ENCODE peak calls at places on chromosomes 16 and 17, in six cellular contexts. M, S, G, F, K and U are unnamed samples.

GRCh38 chr17:17084317-17084835 is 42.1 kb downstream of the MPRIP start:
- DNase-seq in M (no peak), S (no peak), G (no peak), F (no peak), K (no peak), U (no peak)

GRCh38 chr17:46782250-46782953 is 36.1 kb downstream of the WNT3 start:
- DNase-seq in M (peak; percentile 67), S (no peak), G (no peak), F (peak; percentile 52), K (no peak), U (no peak)

GRCh38 chr17:50546701-50547034 is 306 bp upstream of the SPATA20 start:
- DNase-seq in M (no peak), S (no peak), G (no peak), F (no peak), K (no peak), U (no peak)

GRCh38 chr16:3256146-3256875 is at the start of gene MEFV:
- DNase-seq in M (no peak), S (no peak), G (no peak), F (no peak), K (no peak), U (no peak)

GRCh38 chr17:81494984-81495383 is 17.6 kb downstream of the ACTG1 start:
- DNase-seq in M (peak; percentile 61), S (no peak), G (no peak), F (no peak), K (no peak), U (no peak)

GRCh38 chr17:68351395-68351794 is 60.1 kb downstream of the ARSG start:
- DNase-seq in M (peak; percentile 37), S (peak; percentile 21), G (no peak), F (no peak), K (peak; percentile 20), U (no peak)

GRCh38 chr17:81685108-81685507 is 1.3 kb downstream of the HGS start:
- DNase-seq in M (no peak), S (peak; percentile 64), G (no peak), F (peak; percentile 60), K (no peak), U (peak; percentile 53)

GRCh38 chr16:81518439-81518757 is 73.8 kb downstream of the CMIP start:
- DNase-seq in M (no peak), S (no peak), G (no peak), F (no peak), K (no peak), U (no peak)

GRCh38 chr16:57423152-57423551 is 18.6 kb downstream of the CCL17 start:
- DNase-seq in M (no peak), S (no peak), G (no peak), F (no peak), K (no peak), U (no peak)

GRCh38 chr17:35023538-35023937 is 40.0 kb downstream of the RFFL start:
- DNase-seq in M (no peak), S (no peak), G (no peak), F (no peak), K (no peak), U (no peak)

DNA sequence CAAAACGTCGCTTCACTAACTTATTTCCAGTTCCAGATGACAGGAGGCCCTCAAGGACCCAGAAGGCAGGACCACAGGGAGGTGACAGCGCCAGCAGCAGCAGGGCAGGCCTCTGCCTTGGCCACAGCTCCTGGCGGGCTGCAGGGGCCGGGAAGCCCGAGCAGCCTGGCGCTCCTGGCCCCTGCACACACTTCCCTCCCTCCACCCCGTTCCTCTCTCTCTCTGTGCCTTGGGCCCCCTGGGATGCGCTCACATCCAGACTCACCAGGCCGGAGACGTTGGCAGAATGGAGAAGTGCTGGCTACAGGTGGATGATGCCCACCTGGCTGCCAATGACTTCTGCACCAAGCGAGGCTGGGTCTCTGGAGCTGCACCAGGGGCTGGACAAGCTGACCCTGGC is 12.7 kb downstream of the ZNF594 start:
- DNase-seq in M (no peak), S (no peak), G (no peak), F (no peak), K (no peak), U (no peak)
- H3K9me3 ChIP-seq in M (peaks cover 96% of the 10 kb centered on the region), S (peaks cover 92% of the 10 kb centered on the region), G (peaks cover 23% of the 10 kb centered on the region), F (peaks cover 66% of the 10 kb centered on the region), K (peaks cover 3% of the 10 kb centered on the region), U (peaks cover 25% of the 10 kb centered on the region)

DNA sequence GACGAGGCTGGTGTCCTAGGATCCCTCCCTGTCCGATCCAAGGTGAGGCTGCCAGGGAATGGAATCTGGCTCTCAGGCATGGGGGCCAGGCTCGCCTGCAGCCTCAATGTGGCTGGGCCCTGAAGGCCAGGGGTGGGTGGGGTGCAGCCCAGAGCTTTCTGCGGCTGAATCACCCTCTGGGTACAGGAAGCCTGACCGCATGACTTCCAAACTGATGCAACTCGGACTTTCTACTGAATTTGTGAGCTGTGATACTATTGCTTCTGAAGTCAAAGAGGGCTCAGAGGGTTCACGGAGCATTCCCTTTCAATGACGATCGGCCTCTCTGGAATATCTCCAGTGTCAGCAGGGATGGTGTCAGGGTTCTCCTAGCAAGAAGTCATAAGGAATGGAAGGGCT is 123.7 kb downstream of the METRNL start:
- DNase-seq in M (no peak), S (peak; percentile 94), G (peak; percentile 58), F (no peak), K (peak; percentile 61), U (no peak)
- H3K9me3 ChIP-seq in M (no peaks in the 10 kb centered on the region), S (no peaks in the 10 kb centered on the region), G (no peaks in the 10 kb centered on the region), F (no peaks in the 10 kb centered on the region), K (no peaks in the 10 kb centered on the region), U (no peaks in the 10 kb centered on the region)

GRCh38 chr16:59048876-59049275 is 314.8 kb upstream of the GOT2 start:
- DNase-seq in M (no peak), S (no peak), G (no peak), F (no peak), K (no peak), U (no peak)
- H3K9me3 ChIP-seq in M (no peaks in the 10 kb centered on the region), S (no peaks in the 10 kb centered on the region), G (no peaks in the 10 kb centered on the region), F (no peaks in the 10 kb centered on the region), K (no peaks in the 10 kb centered on the region), U (no peaks in the 10 kb centered on the region)

GRCh38 chr17:11384131-11384530 is 143.1 kb downstream of the SHISA6 start:
- DNase-seq in M (no peak), S (no peak), G (no peak), F (no peak), K (no peak), U (no peak)

GRCh38 chr17:11383157-11383556 is 142.1 kb downstream of the SHISA6 start:
- DNase-seq in M (no peak), S (no peak), G (no peak), F (no peak), K (no peak), U (no peak)

GRCh38 chr17:11389583-11389982 is 148.6 kb downstream of the SHISA6 start:
- DNase-seq in M (no peak), S (no peak), G (no peak), F (no peak), K (no peak), U (no peak)

GRCh38 chr17:11391134-11391533 is 150.1 kb downstream of the SHISA6 start:
- DNase-seq in M (no peak), S (no peak), G (peak; percentile 28), F (no peak), K (no peak), U (no peak)

GRCh38 chr17:11388061-11388460 is 147.0 kb downstream of the SHISA6 start:
- DNase-seq in M (no peak), S (no peak), G (no peak), F (no peak), K (no peak), U (no peak)
- H3K9me3 ChIP-seq in M (no peaks in the 10 kb centered on the region), S (peaks cover 13% of the 10 kb centered on the region), G (no peaks in the 10 kb centered on the region), F (no peaks in the 10 kb centered on the region), K (no peaks in the 10 kb centered on the region), U (peaks cover 3% of the 10 kb centered on the region)

DNA sequence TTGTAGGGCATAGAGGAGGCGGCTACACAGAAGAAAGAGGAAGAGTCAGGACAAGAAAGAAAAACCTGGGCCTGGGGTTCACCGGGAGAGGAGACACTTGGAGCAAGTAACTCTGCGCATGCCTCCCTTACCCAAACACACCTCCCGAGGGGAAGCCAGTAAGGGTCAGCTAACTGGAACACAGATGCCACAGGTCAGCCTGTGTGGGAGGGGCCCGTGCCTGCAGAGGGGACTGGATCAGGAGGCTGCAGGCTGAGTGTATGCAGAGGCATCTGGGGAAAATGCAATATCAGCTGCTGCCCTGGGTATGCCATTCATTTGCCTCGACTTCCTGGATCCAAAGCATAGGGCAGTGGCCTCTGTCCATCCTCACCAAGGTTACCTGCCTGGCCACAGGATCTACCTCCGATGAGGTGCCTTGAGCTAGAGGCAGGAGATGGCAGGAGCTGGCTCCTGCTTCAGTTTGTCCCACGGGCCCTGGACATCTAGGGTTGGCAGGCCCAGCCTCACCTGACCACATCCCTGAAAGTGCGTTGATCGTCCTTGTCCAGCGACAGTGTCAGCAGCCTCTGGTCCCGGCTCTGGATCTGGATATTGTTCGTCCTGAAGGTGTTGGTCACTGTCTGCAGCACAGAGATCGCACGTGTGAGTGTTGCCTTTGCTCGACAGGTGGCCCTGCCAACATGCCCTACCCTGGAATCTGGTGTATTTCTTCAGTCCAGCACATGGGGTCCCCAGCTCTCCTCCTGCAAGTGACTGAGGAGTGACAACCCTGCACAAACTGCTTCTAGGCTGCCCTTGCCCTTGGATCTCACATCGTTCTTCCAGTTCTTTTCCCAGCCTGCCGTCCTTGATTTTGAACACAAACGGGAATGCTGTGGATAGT is 4.6 kb upstream of the MFSD6L start:
- DNase-seq in M (peak; percentile 32), S (no peak), G (no peak), F (no peak), K (no peak), U (no peak)
- H3K9me3 ChIP-seq in M (peaks cover 6% of the 10 kb centered on the region), S (peaks cover 14% of the 10 kb centered on the region), G (no peaks in the 10 kb centered on the region), F (no peaks in the 10 kb centered on the region), K (no peaks in the 10 kb centered on the region), U (no peaks in the 10 kb centered on the region)

DNA sequence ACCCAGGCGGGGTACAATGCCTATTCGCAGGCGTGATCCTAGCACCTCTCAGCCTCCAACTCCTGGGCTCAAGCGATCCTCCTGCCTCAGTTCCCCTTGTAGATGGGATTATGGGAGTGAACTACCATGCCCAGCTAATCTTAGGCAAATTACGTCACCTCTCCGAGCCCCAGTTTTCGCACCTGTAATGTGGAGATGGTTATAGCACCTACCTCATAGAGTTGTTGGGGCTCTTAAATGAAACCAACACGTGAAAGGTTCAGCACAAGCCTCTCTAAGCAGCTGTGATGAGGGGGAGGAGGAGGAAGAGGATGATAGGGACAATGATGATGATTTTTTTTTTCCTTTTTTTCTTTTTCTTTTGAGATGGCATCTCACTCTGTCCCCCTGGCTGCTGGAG is 59.9 kb downstream of the ABR start:
- DNase-seq in M (no peak), S (no peak), G (no peak), F (no peak), K (no peak), U (no peak)
- H3K9me3 ChIP-seq in M (no peaks in the 10 kb centered on the region), S (no peaks in the 10 kb centered on the region), G (no peaks in the 10 kb centered on the region), F (no peaks in the 10 kb centered on the region), K (no peaks in the 10 kb centered on the region), U (no peaks in the 10 kb centered on the region)

GRCh38 chr17:79971651-79972050 is 64.0 kb downstream of the TBC1D16 start:
- DNase-seq in M (no peak), S (no peak), G (no peak), F (no peak), K (no peak), U (no peak)
- H3K9me3 ChIP-seq in M (no peaks in the 10 kb centered on the region), S (no peaks in the 10 kb centered on the region), G (no peaks in the 10 kb centered on the region), F (no peaks in the 10 kb centered on the region), K (no peaks in the 10 kb centered on the region), U (no peaks in the 10 kb centered on the region)

GRCh38 chr16:35711958-35712357 is 2252.5 kb downstream of the TP53TG3F start:
- DNase-seq in M (no peak), S (no peak), G (no peak), F (no peak), K (no peak), U (no peak)
- H3K9me3 ChIP-seq in M (no peaks in the 10 kb centered on the region), S (peaks cover 6% of the 10 kb centered on the region), G (no peaks in the 10 kb centered on the region), F (peaks cover 8% of the 10 kb centered on the region), K (no peaks in the 10 kb centered on the region), U (no peaks in the 10 kb centered on the region)